ENCODE peak calls at places on chromosome 1, in four cellular contexts. One of them, this sample, is unnamed.

GRCh38 chr1:84339503-84339902 is 38.0 kb downstream of the SAMD13 start:
- DNase-seq in GM12878: no peak
- DNase-seq in K562: no peak
- DNase-seq in GM23338: no peak
- DNase-seq in this sample: no peak

GRCh38 chr1:228287541-228288425 is 79.9 kb downstream of the OBSCN start:
- DNase-seq in GM12878: no peak
- DNase-seq in K562: no peak
- DNase-seq in GM23338: no peak
- DNase-seq in this sample: no peak

GRCh38 chr1:245258271-245258920 is 103.6 kb downstream of the KIF26B start:
- DNase-seq in GM12878: no peak
- DNase-seq in K562: no peak
- DNase-seq in GM23338: no peak
- DNase-seq in this sample: peak

GRCh38 chr1:27934818-27935549 is at the start of gene SMPDL3B:
- DNase-seq in GM12878: no peak
- DNase-seq in K562: peak
- DNase-seq in GM23338: peak
- DNase-seq in this sample: no peak

GRCh38 chr1:112389689-112390088 is 6.3 kb upstream of the CTTNBP2NL start:
- DNase-seq in GM12878: no peak
- DNase-seq in K562: no peak
- DNase-seq in GM23338: no peak
- DNase-seq in this sample: peak

GRCh38 chr1:67316918-67317317 is 9.2 kb downstream of the IL12RB2 start:
- DNase-seq in GM12878: no peak
- DNase-seq in K562: no peak
- DNase-seq in GM23338: no peak
- DNase-seq in this sample: no peak

GRCh38 chr1:54227091-54227602 is 27.2 kb downstream of the MRPL37 start:
- DNase-seq in GM12878: no peak
- DNase-seq in K562: no peak
- DNase-seq in GM23338: no peak
- DNase-seq in this sample: peak

GRCh38 chr1:116763787-116764465 is 9.7 kb downstream of the CD2 start:
- DNase-seq in GM12878: no peak
- DNase-seq in K562: peak
- DNase-seq in GM23338: peak
- DNase-seq in this sample: peak

GRCh38 chr1:200973937-200974657 is 49.4 kb downstream of the KIF21B start:
- DNase-seq in GM12878: no peak
- DNase-seq in K562: no peak
- DNase-seq in GM23338: no peak
- DNase-seq in this sample: no peak

GRCh38 chr1:154207262-154207661 is 1.1 kb upstream of the CFAP141 start:
- DNase-seq in GM12878: no peak
- DNase-seq in K562: no peak
- DNase-seq in GM23338: no peak
- DNase-seq in this sample: no peak
- TF ChIP-seq JUNB in GM12878: no peak
- TF ChIP-seq JUNB in K562: no peak
- TF ChIP-seq JUNB in GM23338: no peak
- TF ChIP-seq JUNB in this sample: no peak

DNA sequence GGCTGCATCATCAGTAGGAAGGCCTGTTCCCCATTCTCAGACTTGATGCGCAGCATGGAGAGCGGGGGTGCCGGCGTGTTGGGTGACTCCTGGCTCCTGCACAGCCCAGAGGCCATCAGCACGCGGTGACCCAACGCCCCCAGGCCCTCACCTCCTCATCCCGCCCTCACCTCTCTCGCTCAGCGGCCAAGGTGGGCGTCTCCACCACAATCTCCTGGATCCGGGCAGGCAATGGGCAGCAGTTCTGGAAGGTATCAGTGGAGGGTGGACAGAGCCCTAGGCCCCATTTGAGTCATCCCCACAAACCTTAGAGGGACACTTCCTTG is 2.8 kb downstream of the SH3BGRL3 start:
- DNase-seq in GM12878: no peak
- DNase-seq in K562: peak
- DNase-seq in GM23338: no peak
- DNase-seq in this sample: no peak
- H3K4me3 ChIP-seq in GM12878: no peak
- H3K4me3 ChIP-seq in K562: no peak
- H3K4me3 ChIP-seq in GM23338: peak
- H3K4me3 ChIP-seq in this sample: no peak

GRCh38 chr1:147077936-147078605 is 94.2 kb downstream of the PRKAB2 start:
- DNase-seq in GM12878: no peak
- DNase-seq in K562: no peak
- DNase-seq in GM23338: peak
- DNase-seq in this sample: no peak
- TF ChIP-seq EZH2 in GM12878: no peak
- TF ChIP-seq EZH2 in K562: no peak
- TF ChIP-seq EZH2 in GM23338: peak
- TF ChIP-seq EZH2 in this sample: no peak

GRCh38 chr1:211551628-211552465 is 27.1 kb downstream of the SLC30A1 start:
- DNase-seq in GM12878: no peak
- DNase-seq in K562: no peak
- DNase-seq in GM23338: no peak
- DNase-seq in this sample: peak
- TF ChIP-seq JUNB in GM12878: no peak
- TF ChIP-seq JUNB in K562: no peak
- TF ChIP-seq JUNB in GM23338: no peak
- TF ChIP-seq JUNB in this sample: no peak

GRCh38 chr1:218851601-218852000 is 322.1 kb upstream of the LYPLAL1 start:
- DNase-seq in GM12878: no peak
- DNase-seq in K562: no peak
- DNase-seq in GM23338: no peak
- DNase-seq in this sample: no peak
- H3K4me3 ChIP-seq in GM12878: no peak
- H3K4me3 ChIP-seq in K562: no peak
- H3K4me3 ChIP-seq in GM23338: no peak
- H3K4me3 ChIP-seq in this sample: no peak

GRCh38 chr1:207817166-207817565 is 65.3 kb downstream of the CD46 start:
- DNase-seq in GM12878: no peak
- DNase-seq in K562: no peak
- DNase-seq in GM23338: no peak
- DNase-seq in this sample: no peak
- TF ChIP-seq EZH2 in GM12878: no peak
- TF ChIP-seq EZH2 in K562: no peak
- TF ChIP-seq EZH2 in GM23338: no peak
- TF ChIP-seq EZH2 in this sample: no peak